ENCODE peak calls at places on chromosomes 7 and 10, in seven cellular contexts. T is AG04450; V is M059J; N is NCI-H2029 treated with DMSO at 0.1 percent for 48 hours; Y is HEK293T; W is iPS DF 6.9; M is effector memory CD4-positive, alpha-beta T cell. J is an unnamed sample.

GRCh38 chr10:6667679-6668270 is 87.7 kb upstream of the PRKCQ start:
- DNase-seq in T (no peak), V (peak), N (no peak), Y (peak), W (no peak), M (no peak), J (peak)

GRCh38 chr10:119849031-119849789 is 23.4 kb downstream of the MCMBP start:
- DNase-seq in T (peak), V (peak), N (no peak), Y (no peak), W (no peak), M (no peak), J (no peak)

GRCh38 chr10:23362879-23363787 is 18.5 kb upstream of the C10orf67 start:
- DNase-seq in T (no peak), V (no peak), N (no peak), Y (no peak), W (no peak), M (peak), J (no peak)

GRCh38 chr7:139909379-139910050 is 80.5 kb downstream of the TBXAS1 start:
- DNase-seq in T (no peak), V (no peak), N (no peak), Y (peak), W (no peak), M (no peak), J (no peak)

GRCh38 chr7:106277976-106278375 is 6.8 kb downstream of the NAMPT start:
- DNase-seq in T (no peak), V (peak), N (no peak), Y (no peak), W (no peak), M (no peak), J (no peak)

GRCh38 chr10:112650588-112651030 is 203.6 kb downstream of the VTI1A start:
- DNase-seq in T (no peak), V (peak), N (no peak), Y (no peak), W (no peak), M (no peak), J (no peak)

GRCh38 chr7:127850195-127850594 is 181.0 kb downstream of the LRRC4 start:
- DNase-seq in T (no peak), V (no peak), N (no peak), Y (no peak), W (no peak), M (no peak), J (no peak)

GRCh38 chr10:92062273-92062672 is 138.7 kb downstream of the BTAF1 start:
- DNase-seq in T (no peak), V (no peak), N (peak), Y (no peak), W (no peak), M (no peak), J (no peak)

GRCh38 chr10:49179699-49180511 is 8.3 kb downstream of the TMEM273 start:
- DNase-seq in T (no peak), V (no peak), N (no peak), Y (no peak), W (no peak), M (no peak), J (no peak)

GRCh38 chr7:156074982-156075615 is 262.8 kb upstream of the SHH start:
- DNase-seq in T (no peak), V (no peak), N (no peak), Y (no peak), W (no peak), M (no peak), J (no peak)

GRCh38 chr7:91945476-91945875 is 4.8 kb downstream of the AKAP9 start:
- DNase-seq in T (peak), V (peak), N (no peak), Y (no peak), W (no peak), M (no peak), J (no peak)

GRCh38 chr10:71726673-71727428 is 7.3 kb upstream of the C10orf105 start:
- DNase-seq in T (no peak), V (no peak), N (no peak), Y (no peak), W (no peak), M (peak), J (no peak)

GRCh38 chr7:79855172-79855571 is 279.5 kb upstream of the GNAI1 start:
- DNase-seq in T (no peak), V (no peak), N (no peak), Y (no peak), W (no peak), M (no peak), J (no peak)

GRCh38 chr10:128693493-128694132 is 567.4 kb upstream of the MKI67 start:
- DNase-seq in T (no peak), V (no peak), N (no peak), Y (no peak), W (no peak), M (no peak), J (no peak)